ENCODE peak calls at places on chromosomes 7 and 10, in nine cellular contexts. One of them, this sample, is unnamed.

GRCh38 chr7:4962872-4963775 is 4.1 kb upstream of the MMD2 start:
- DNase-seq in right lobe of liver: no peak
- DNase-seq in GDM1: no peak
- DNase-seq in GM10248: no peak
- DNase-seq in activated CD4-positive, alpha-beta T cell treated with anti-CD3 and anti-CD28 coated beads for 1 hour: no peak
- DNase-seq in AG20443: no peak
- DNase-seq in NAMALWA: no peak
- DNase-seq in NCI-H226: no peak
- DNase-seq in AG04450: no peak
- DNase-seq in this sample: no peak

GRCh38 chr10:64959116-64959515 is 1437.9 kb downstream of the REEP3 start:
- DNase-seq in NCI-H226: no peak
- DNase-seq in activated CD4-positive, alpha-beta T cell treated with anti-CD3 and anti-CD28 coated beads for 1 hour: no peak
- DNase-seq in AG20443: no peak
- DNase-seq in NAMALWA: no peak
- DNase-seq in GM10248: no peak
- DNase-seq in AG04450: no peak
- DNase-seq in GDM1: no peak
- DNase-seq in right lobe of liver: no peak
- DNase-seq in this sample: no peak

GRCh38 chr7:126635545-126635944 is 617.2 kb downstream of the GRM8 start:
- DNase-seq in activated CD4-positive, alpha-beta T cell treated with anti-CD3 and anti-CD28 coated beads for 1 hour: no peak
- DNase-seq in AG20443: no peak
- DNase-seq in NAMALWA: no peak
- DNase-seq in GM10248: no peak
- DNase-seq in NCI-H226: no peak
- DNase-seq in right lobe of liver: no peak
- DNase-seq in AG04450: no peak
- DNase-seq in GDM1: no peak
- DNase-seq in this sample: no peak

GRCh38 chr7:156903232-156903909 is 10.4 kb upstream of the LMBR1 start:
- DNase-seq in activated CD4-positive, alpha-beta T cell treated with anti-CD3 and anti-CD28 coated beads for 1 hour: no peak
- DNase-seq in GDM1: no peak
- DNase-seq in right lobe of liver: no peak
- DNase-seq in AG04450: no peak
- DNase-seq in NCI-H226: peak
- DNase-seq in AG20443: no peak
- DNase-seq in GM10248: no peak
- DNase-seq in NAMALWA: no peak
- DNase-seq in this sample: peak

GRCh38 chr7:37160656-37161055 is 288.0 kb downstream of the ELMO1 start:
- DNase-seq in activated CD4-positive, alpha-beta T cell treated with anti-CD3 and anti-CD28 coated beads for 1 hour: no peak
- DNase-seq in GDM1: no peak
- DNase-seq in AG04450: no peak
- DNase-seq in NCI-H226: no peak
- DNase-seq in NAMALWA: no peak
- DNase-seq in GM10248: no peak
- DNase-seq in AG20443: no peak
- DNase-seq in right lobe of liver: no peak
- DNase-seq in this sample: peak

GRCh38 chr7:75892634-75893272 is 13.9 kb downstream of the RHBDD2 start:
- DNase-seq in activated CD4-positive, alpha-beta T cell treated with anti-CD3 and anti-CD28 coated beads for 1 hour: no peak
- DNase-seq in GM10248: no peak
- DNase-seq in GDM1: no peak
- DNase-seq in NAMALWA: no peak
- DNase-seq in AG04450: no peak
- DNase-seq in right lobe of liver: no peak
- DNase-seq in AG20443: peak
- DNase-seq in NCI-H226: no peak
- DNase-seq in this sample: no peak

GRCh38 chr7:20240080-20240926 is 23.1 kb upstream of the MACC1 start:
- DNase-seq in AG20443: no peak
- DNase-seq in right lobe of liver: no peak
- DNase-seq in AG04450: no peak
- DNase-seq in NCI-H226: no peak
- DNase-seq in NAMALWA: no peak
- DNase-seq in GM10248: peak
- DNase-seq in activated CD4-positive, alpha-beta T cell treated with anti-CD3 and anti-CD28 coated beads for 1 hour: no peak
- DNase-seq in GDM1: no peak
- DNase-seq in this sample: no peak

GRCh38 chr10:14562615-14563214 is 212.0 kb downstream of the FAM107B start:
- DNase-seq in GM10248: no peak
- DNase-seq in GDM1: no peak
- DNase-seq in AG20443: no peak
- DNase-seq in activated CD4-positive, alpha-beta T cell treated with anti-CD3 and anti-CD28 coated beads for 1 hour: no peak
- DNase-seq in AG04450: no peak
- DNase-seq in right lobe of liver: peak
- DNase-seq in NAMALWA: no peak
- DNase-seq in NCI-H226: no peak
- DNase-seq in this sample: no peak

GRCh38 chr7:72446566-72447462 is 34.7 kb upstream of the CALN1 start:
- DNase-seq in AG04450: no peak
- DNase-seq in NCI-H226: no peak
- DNase-seq in right lobe of liver: no peak
- DNase-seq in AG20443: no peak
- DNase-seq in activated CD4-positive, alpha-beta T cell treated with anti-CD3 and anti-CD28 coated beads for 1 hour: no peak
- DNase-seq in GDM1: no peak
- DNase-seq in NAMALWA: no peak
- DNase-seq in GM10248: no peak
- DNase-seq in this sample: no peak

GRCh38 chr7:25456467-25457171 is 228.3 kb upstream of the NPVF start:
- DNase-seq in AG20443: no peak
- DNase-seq in GM10248: no peak
- DNase-seq in NAMALWA: peak
- DNase-seq in AG04450: no peak
- DNase-seq in GDM1: no peak
- DNase-seq in right lobe of liver: peak
- DNase-seq in NCI-H226: no peak
- DNase-seq in activated CD4-positive, alpha-beta T cell treated with anti-CD3 and anti-CD28 coated beads for 1 hour: no peak
- DNase-seq in this sample: no peak

GRCh38 chr7:45203459-45203858 is 45.9 kb downstream of the RAMP3 start:
- DNase-seq in NCI-H226: no peak
- DNase-seq in right lobe of liver: no peak
- DNase-seq in AG20443: no peak
- DNase-seq in activated CD4-positive, alpha-beta T cell treated with anti-CD3 and anti-CD28 coated beads for 1 hour: no peak
- DNase-seq in AG04450: no peak
- DNase-seq in GDM1: no peak
- DNase-seq in GM10248: no peak
- DNase-seq in NAMALWA: no peak
- DNase-seq in this sample: no peak

GRCh38 chr7:13293264-13294002 is 606.0 kb downstream of the ARL4A start:
- DNase-seq in activated CD4-positive, alpha-beta T cell treated with anti-CD3 and anti-CD28 coated beads for 1 hour: no peak
- DNase-seq in GM10248: no peak
- DNase-seq in AG20443: no peak
- DNase-seq in NAMALWA: no peak
- DNase-seq in right lobe of liver: no peak
- DNase-seq in AG04450: no peak
- DNase-seq in NCI-H226: no peak
- DNase-seq in GDM1: no peak
- DNase-seq in this sample: peak

GRCh38 chr7:70506463-70506862 is 625.5 kb upstream of the GALNT17 start:
- DNase-seq in GDM1: no peak
- DNase-seq in right lobe of liver: peak
- DNase-seq in activated CD4-positive, alpha-beta T cell treated with anti-CD3 and anti-CD28 coated beads for 1 hour: no peak
- DNase-seq in GM10248: no peak
- DNase-seq in AG04450: no peak
- DNase-seq in NCI-H226: no peak
- DNase-seq in AG20443: no peak
- DNase-seq in NAMALWA: peak
- DNase-seq in this sample: no peak

GRCh38 chr7:108808556-108808955 is 238.9 kb downstream of the DNAJB9 start:
- DNase-seq in right lobe of liver: no peak
- DNase-seq in GM10248: no peak
- DNase-seq in AG20443: no peak
- DNase-seq in GDM1: no peak
- DNase-seq in AG04450: no peak
- DNase-seq in NCI-H226: no peak
- DNase-seq in activated CD4-positive, alpha-beta T cell treated with anti-CD3 and anti-CD28 coated beads for 1 hour: no peak
- DNase-seq in NAMALWA: no peak
- DNase-seq in this sample: no peak

GRCh38 chr7:134290286-134290685 is 26.4 kb downstream of the SLC35B4 start:
- DNase-seq in NCI-H226: peak
- DNase-seq in AG20443: peak
- DNase-seq in right lobe of liver: no peak
- DNase-seq in activated CD4-positive, alpha-beta T cell treated with anti-CD3 and anti-CD28 coated beads for 1 hour: no peak
- DNase-seq in GM10248: no peak
- DNase-seq in NAMALWA: no peak
- DNase-seq in GDM1: no peak
- DNase-seq in AG04450: no peak
- DNase-seq in this sample: no peak

GRCh38 chr10:13820591-13821377 is 234.0 kb downstream of the PRPF18 start:
- DNase-seq in AG20443: no peak
- DNase-seq in right lobe of liver: no peak
- DNase-seq in activated CD4-positive, alpha-beta T cell treated with anti-CD3 and anti-CD28 coated beads for 1 hour: no peak
- DNase-seq in AG04450: no peak
- DNase-seq in GM10248: no peak
- DNase-seq in NAMALWA: no peak
- DNase-seq in NCI-H226: no peak
- DNase-seq in GDM1: no peak
- DNase-seq in this sample: no peak

GRCh38 chr7:9488555-9488954 is 1055.1 kb downstream of the NXPH1 start:
- DNase-seq in NAMALWA: no peak
- DNase-seq in GM10248: no peak
- DNase-seq in AG04450: peak
- DNase-seq in activated CD4-positive, alpha-beta T cell treated with anti-CD3 and anti-CD28 coated beads for 1 hour: no peak
- DNase-seq in GDM1: no peak
- DNase-seq in NCI-H226: no peak
- DNase-seq in right lobe of liver: no peak
- DNase-seq in AG20443: peak
- DNase-seq in this sample: peak

GRCh38 chr7:70951271-70951962 is 180.5 kb upstream of the GALNT17 start:
- DNase-seq in NCI-H226: no peak
- DNase-seq in right lobe of liver: no peak
- DNase-seq in GDM1: no peak
- DNase-seq in AG04450: no peak
- DNase-seq in activated CD4-positive, alpha-beta T cell treated with anti-CD3 and anti-CD28 coated beads for 1 hour: no peak
- DNase-seq in GM10248: no peak
- DNase-seq in NAMALWA: no peak
- DNase-seq in AG20443: no peak
- DNase-seq in this sample: no peak

GRCh38 chr10:91977501-91977900 is 53.9 kb downstream of the BTAF1 start:
- DNase-seq in right lobe of liver: no peak
- DNase-seq in NCI-H226: peak
- DNase-seq in NAMALWA: no peak
- DNase-seq in GM10248: no peak
- DNase-seq in AG04450: no peak
- DNase-seq in activated CD4-positive, alpha-beta T cell treated with anti-CD3 and anti-CD28 coated beads for 1 hour: no peak
- DNase-seq in AG20443: no peak
- DNase-seq in GDM1: no peak
- DNase-seq in this sample: no peak

This sample was measured in osteoblast.